ENCODE peak calls at places on chromosomes 16 and 17, in four cellular contexts. M is H1, D is NT2/D1, V is GM12878. S is an unnamed sample.

GRCh38 chr17:57211010-57211411 is 45.3 kb upstream of the MSI2 start:
- DNase-seq in M (peak), D (no peak), V (no peak), S (no peak)

GRCh38 chr17:44907696-44908470 is 7.4 kb downstream of the GFAP start:
- DNase-seq in M (no peak), D (no peak), V (no peak), S (no peak)

GRCh38 chr17:82173351-82174041 is 39.1 kb downstream of the CCDC57 start:
- DNase-seq in M (peak), D (no peak), V (no peak), S (no peak)

GRCh38 chr17:75077072-75077489 is 10.7 kb upstream of the SLC16A5 start:
- DNase-seq in M (no peak), D (no peak), V (no peak), S (no peak)

GRCh38 chr17:57965521-57966160 is 10.4 kb upstream of the CUEDC1 start:
- DNase-seq in M (peak), D (no peak), V (no peak), S (no peak)

GRCh38 chr17:62739666-62740065 is 68.4 kb downstream of the MARCHF10 start:
- DNase-seq in M (no peak), D (no peak), V (no peak), S (no peak)

GRCh38 chr17:75570034-75570676 is 17.4 kb upstream of the MYO15B start:
- DNase-seq in M (no peak), D (no peak), V (no peak), S (no peak)

GRCh38 chr17:41486809-41487530 is 2.7 kb downstream of the KRT36 start:
- DNase-seq in M (peak), D (no peak), V (no peak), S (peak)

GRCh38 chr17:72479113-72479512 is 358.3 kb downstream of the SOX9 start:
- DNase-seq in M (no peak), D (no peak), V (no peak), S (peak)

GRCh38 chr17:50037321-50038107 is 18.4 kb upstream of the ITGA3 start:
- DNase-seq in M (no peak), D (no peak), V (no peak), S (no peak)

GRCh38 chr17:39551879-39552278 is 55.8 kb downstream of the NEUROD2 start:
- DNase-seq in M (no peak), D (no peak), V (no peak), S (no peak)

GRCh38 chr17:50396261-50397110 is 837 bp downstream of the LRRC59 start:
- DNase-seq in M (no peak), D (no peak), V (no peak), S (peak)

GRCh38 chr17:17119533-17119932 is 77.3 kb downstream of the MPRIP start:
- DNase-seq in M (no peak), D (no peak), V (peak), S (no peak)

GRCh38 chr16:74999683-75000480 is 1.1 kb downstream of the ZNRF1 start:
- DNase-seq in M (peak), D (no peak), V (no peak), S (peak)

GRCh38 chr17:40422990-40423611 is 5.4 kb upstream of the TOP2A start:
- DNase-seq in M (peak), D (peak), V (no peak), S (no peak)

GRCh38 chr17:82984751-82985435 is 94.5 kb upstream of the METRNL start:
- DNase-seq in M (no peak), D (no peak), V (no peak), S (no peak)

GRCh38 chr17:33021731-33022408 is 30.2 kb downstream of the SPACA3 start:
- DNase-seq in M (peak), D (no peak), V (no peak), S (no peak)

GRCh38 chr17:37483311-37484039 is 6.2 kb upstream of the DUSP14 start:
- DNase-seq in M (no peak), D (no peak), V (no peak), S (no peak)

GRCh38 chr17:76968707-76969597 is 100.7 kb downstream of the MGAT5B start:
- DNase-seq in M (peak), D (peak), V (no peak), S (peak)

GRCh38 chr16:15885560-15886001 is 2.8 kb downstream of the CEP20 start:
- DNase-seq in M (no peak), D (no peak), V (no peak), S (no peak)

GRCh38 chr16:26263406-26263805 is 571.6 kb downstream of the HS3ST4 start:
- DNase-seq in M (no peak), D (no peak), V (no peak), S (no peak)

GRCh38 chr17:19992803-19993713 is 15.4 kb upstream of the AKAP10 start:
- DNase-seq in M (peak), D (peak), V (peak), S (peak)

GRCh38 chr17:49401971-49402491 is 12.7 kb downstream of the PHB1 start:
- DNase-seq in M (no peak), D (no peak), V (no peak), S (no peak)

GRCh38 chr17:17204041-17204591 is 2.0 kb downstream of the PLD6 start:
- DNase-seq in M (no peak), D (no peak), V (no peak), S (no peak)

GRCh38 chr17:8887834-8888703 is 20.6 kb upstream of the PIK3R6 start:
- DNase-seq in M (peak), D (no peak), V (no peak), S (peak)

GRCh38 chr17:76497979-76498885 is 3.0 kb downstream of the RHBDF2 start:
- DNase-seq in M (peak), D (no peak), V (no peak), S (peak)

GRCh38 chr16:14339694-14340093 is 268.6 kb downstream of the MRTFB start:
- DNase-seq in M (no peak), D (no peak), V (no peak), S (no peak)

GRCh38 chr16:53619247-53619646 is 84.4 kb downstream of the RPGRIP1L start:
- DNase-seq in M (no peak), D (no peak), V (no peak), S (no peak)

GRCh38 chr16:69865701-69866100 is 85.4 kb upstream of the CLEC18A start:
- DNase-seq in M (no peak), D (no peak), V (no peak), S (no peak)

GRCh38 chr17:47004906-47005305 is 25.9 kb upstream of the RPRML start:
- DNase-seq in M (no peak), D (no peak), V (no peak), S (no peak)

GRCh38 chr16:6857575-6857974 is 475.1 kb upstream of the RBFOX1 start:
- DNase-seq in M (no peak), D (no peak), V (no peak), S (no peak)

GRCh38 chr17:78472035-78472905 is 93.8 kb downstream of the PGS1 start:
- DNase-seq in M (no peak), D (no peak), V (peak), S (no peak)

GRCh38 chr17:34275881-34276280 is 5.9 kb downstream of the CCL7 start:
- DNase-seq in M (no peak), D (no peak), V (no peak), S (no peak)

GRCh38 chr16:77409311-77409710 is 25.5 kb downstream of the ADAMTS18 start:
- DNase-seq in M (no peak), D (no peak), V (no peak), S (peak)

GRCh38 chr16:68351991-68352431 is 41.2 kb downstream of the PRMT7 start:
- DNase-seq in M (no peak), D (no peak), V (no peak), S (no peak)

GRCh38 chr17:4788807-4789700 is at the start of gene GLTPD2:
- DNase-seq in M (peak), D (no peak), V (no peak), S (no peak)

GRCh38 chr17:50184611-50185398 is 16.6 kb downstream of the COL1A1 start:
- DNase-seq in M (no peak), D (no peak), V (no peak), S (no peak)

GRCh38 chr17:80029235-80029974 is 6.3 kb downstream of the TBC1D16 start:
- DNase-seq in M (no peak), D (no peak), V (no peak), S (no peak)

GRCh38 chr17:76276461-76277299 is 11.5 kb downstream of the UBALD2 start:
- DNase-seq in M (no peak), D (no peak), V (no peak), S (no peak)

GRCh38 chr17:27384261-27384701 is 72.0 kb upstream of the KSR1 start:
- DNase-seq in M (no peak), D (no peak), V (no peak), S (no peak)
- TF ChIP-seq SUZ12 in M (no peak), D (no peak), V (no peak), S (no peak)

DNA sequence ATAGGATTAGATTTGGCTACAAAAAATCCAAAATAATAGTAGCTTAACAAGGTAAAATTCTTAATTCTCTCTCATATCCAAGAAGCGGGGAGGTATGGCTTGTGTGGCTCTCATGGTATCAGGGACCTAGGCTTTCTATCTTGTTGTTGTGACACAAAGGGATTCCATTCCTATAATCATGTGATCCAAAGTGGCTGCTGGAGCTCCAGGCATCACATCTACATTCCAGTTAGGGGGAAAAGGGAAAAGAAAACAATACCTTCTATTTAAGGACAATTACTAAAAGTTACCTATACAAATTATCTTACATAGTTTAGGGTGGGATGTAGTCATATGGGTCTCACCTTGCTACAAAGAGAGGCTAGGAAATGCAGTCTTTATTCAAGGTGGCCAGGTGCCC is 47.6 kb upstream of the CACNG4 start:
- DNase-seq in M (no peak), D (no peak), V (no peak), S (no peak)
- TF ChIP-seq SUZ12 in M (no peak), D (no peak), V (no peak), S (no peak)

DNA sequence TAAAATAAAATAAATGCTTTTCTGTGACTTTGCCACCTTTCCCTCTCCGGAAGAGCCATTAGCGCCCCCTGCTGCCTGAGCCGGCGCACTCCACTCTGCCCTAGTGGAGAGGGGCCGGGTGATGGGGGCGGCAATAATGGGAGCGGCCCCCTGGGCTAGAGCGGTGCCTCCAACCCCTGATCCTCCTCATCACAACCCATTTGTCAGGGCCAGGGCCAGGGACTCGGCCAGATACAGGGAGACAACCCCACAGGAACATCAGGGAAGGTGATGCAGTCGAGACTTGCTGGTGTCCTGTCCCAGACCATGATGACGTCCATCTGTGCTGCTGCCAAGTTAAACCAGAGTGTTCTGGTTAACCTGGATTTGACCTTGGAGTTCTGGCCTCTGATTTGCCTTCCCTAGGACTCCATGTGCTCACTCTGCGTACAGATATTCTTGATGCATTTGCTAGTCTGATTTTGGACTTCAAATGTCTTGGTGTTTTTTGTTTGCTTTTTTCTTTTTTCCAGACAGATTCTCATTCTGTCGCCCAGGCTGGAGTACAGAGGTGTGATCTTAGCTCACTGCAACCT is 46.1 kb upstream of the BPTF start:
- DNase-seq in M (peak), D (no peak), V (no peak), S (peak)
- TF ChIP-seq SUZ12 in M (no peak), D (no peak), V (no peak), S (no peak)

GRCh38 chr16:54883358-54883757 is 47.3 kb upstream of the IRX5 start:
- DNase-seq in M (no peak), D (no peak), V (no peak), S (no peak)
- TF ChIP-seq SUZ12 in M (no peak), D (no peak), V (no peak), S (no peak)

GRCh38 chr17:60640503-60640902 is 37.1 kb upstream of the BCAS3 start:
- DNase-seq in M (no peak), D (no peak), V (no peak), S (no peak)
- TF ChIP-seq SUZ12 in M (no peak), D (no peak), V (no peak), S (no peak)

DNA sequence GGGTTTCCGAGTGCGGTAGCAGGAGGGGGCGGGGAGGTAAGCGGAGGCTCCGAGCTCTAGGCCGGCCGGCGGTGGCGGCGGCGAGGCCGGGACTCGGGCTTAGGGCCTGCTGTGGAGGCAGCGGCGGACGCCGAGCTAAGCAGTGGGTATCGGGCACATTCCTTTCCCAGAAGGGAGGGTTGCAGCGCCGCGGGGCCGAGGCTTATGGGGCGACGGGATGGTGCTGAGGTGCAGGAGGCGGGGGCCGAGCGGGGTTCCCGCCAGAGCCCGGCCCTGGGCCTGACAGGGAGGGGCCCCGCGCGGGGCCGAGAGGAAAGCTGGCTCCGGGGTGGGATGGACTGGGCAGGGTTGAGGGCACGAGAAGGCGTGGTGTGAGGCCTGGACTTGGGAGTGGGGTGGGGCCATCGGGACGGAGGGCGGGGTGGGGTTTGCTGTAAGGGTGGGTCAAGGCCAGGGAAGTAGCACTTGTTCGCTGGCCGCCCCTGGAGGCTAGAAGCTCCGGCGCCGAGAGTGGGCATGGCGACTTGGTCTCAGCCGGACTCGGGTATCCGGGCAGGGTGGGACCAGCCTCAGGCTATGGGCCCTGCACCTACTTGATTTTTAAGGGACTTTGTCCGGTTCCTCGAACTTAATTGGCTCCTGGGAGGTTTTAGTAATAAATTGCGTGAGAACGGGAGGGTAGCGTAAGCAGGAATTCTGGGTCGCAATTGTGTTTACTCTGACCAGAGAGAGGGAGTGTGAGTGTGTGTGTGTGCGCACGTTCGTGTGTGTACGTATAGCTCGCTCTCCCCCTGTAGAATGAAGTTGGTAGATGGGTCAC is at the start of gene NFE2L1:
- DNase-seq in M (no peak), D (no peak), V (peak), S (peak)
- TF ChIP-seq SUZ12 in M (no peak), D (no peak), V (no peak), S (no peak)

S was measured in HEK293T.